ENCODE peak calls at places on chromosome 18, in eight cellular contexts. U is body of pancreas, S is tibial nerve, A is adrenal gland, C is right lobe of liver, B is stomach, O is K562, G is sigmoid colon. N is an unnamed sample.

GRCh38 chr18:9856097-9856496 is 29.7 kb upstream of the TXNDC2 start:
- DNase-seq in O (no peak), U (peak; percentile 17), A (no peak), S (no peak), C (no peak), G (no peak), B (no peak), N (no peak)

GRCh38 chr18:6994719-6995430 is 122.7 kb downstream of the LAMA1 start:
- DNase-seq in G (no peak), C (no peak), O (no peak), S (no peak), B (no peak), A (no peak), U (no peak), N (no peak)

GRCh38 chr18:48583568-48583967 is 44.7 kb downstream of the CTIF start:
- DNase-seq in U (peak; percentile 37), A (no peak), S (no peak), C (no peak), G (no peak), B (no peak), O (no peak), N (no peak)

GRCh38 chr18:41126541-41127235 is 828.3 kb upstream of the PIK3C3 start:
- DNase-seq in S (no peak), A (no peak), O (no peak), B (no peak), U (no peak), C (no peak), G (no peak), N (no peak)

GRCh38 chr18:9612215-9612830 is 2.0 kb downstream of the PPP4R1 start:
- DNase-seq in C (no peak), G (no peak), S (no peak), O (no peak), U (peak; percentile 70), A (peak; percentile 70), B (peak; percentile 44), N (no peak)

GRCh38 chr18:23560186-23560585 is 26.1 kb downstream of the NPC1 start:
- DNase-seq in C (no peak), B (no peak), U (no peak), O (no peak), G (no peak), A (no peak), S (no peak), N (no peak)

GRCh38 chr18:50559750-50560680 is at the start of gene MAPK4:
- DNase-seq in U (peak; percentile 61), C (peak; percentile 69), S (no peak), A (peak; percentile 55), G (peak; percentile 71), O (peak; percentile 53), B (peak; percentile 67), N (peak; percentile 34)

GRCh38 chr18:5431836-5432575 is 111.8 kb downstream of the EPB41L3 start:
- DNase-seq in B (no peak), A (no peak), C (no peak), S (no peak), O (no peak), G (no peak), U (no peak), N (no peak)

GRCh38 chr18:49911414-49911813 is 98.1 kb upstream of the ACAA2 start:
- DNase-seq in G (no peak), O (no peak), B (no peak), C (no peak), S (no peak), U (no peak), A (no peak), N (no peak)

GRCh38 chr18:69397096-69397495 is 3.6 kb upstream of the DOK6 start:
- DNase-seq in A (no peak), G (no peak), C (no peak), S (no peak), O (no peak), U (no peak), B (no peak), N (no peak)

GRCh38 chr18:42113529-42114191 is 158.6 kb downstream of the PIK3C3 start:
- DNase-seq in C (no peak), B (no peak), S (no peak), G (no peak), O (no peak), A (no peak), U (no peak), N (no peak)

GRCh38 chr18:66676699-66677098 is 72.8 kb upstream of the CDH19 start:
- DNase-seq in U (no peak), A (no peak), C (no peak), O (no peak), B (no peak), G (no peak), S (no peak), N (no peak)

DNA sequence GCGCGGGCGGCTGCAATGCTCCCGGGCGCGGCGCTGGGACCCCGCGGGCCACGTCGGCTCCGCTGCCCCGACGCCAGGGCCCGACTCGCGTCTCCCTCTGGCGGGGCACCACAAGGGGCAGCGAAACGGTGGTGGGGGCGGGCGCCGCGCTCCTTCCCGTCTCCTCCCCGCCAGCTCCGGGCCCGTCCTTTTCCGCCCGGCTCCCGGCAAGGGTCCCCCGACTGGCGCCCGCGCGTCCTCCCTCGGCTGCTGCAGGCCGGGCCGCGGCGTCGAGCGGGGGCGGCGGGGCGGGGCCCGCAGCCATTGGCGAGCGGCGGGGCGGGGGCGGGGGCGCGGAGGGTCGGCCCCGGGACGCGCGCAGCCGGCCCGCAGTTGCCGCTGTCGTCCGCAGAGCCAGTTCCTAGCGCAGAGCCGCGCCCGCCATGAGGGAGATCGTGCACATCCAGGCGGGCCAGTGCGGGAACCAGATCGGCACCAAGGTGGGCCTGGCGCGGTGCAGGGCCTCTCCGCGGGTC is at the start of gene TUBB6:
- DNase-seq in S (peak; percentile 49), B (peak; percentile 47), C (peak; percentile 77), U (peak; percentile 64), O (peak; percentile 91), A (peak; percentile 72), G (peak; percentile 89), N (peak; percentile 80)
- TF ChIP-seq POLR2A in S (peak; percentile 41), B (no peak), C (peak; percentile 63), U (peak; percentile 68), O (no peak), A (peak; percentile 49), G (peak; percentile 8), N (peak; percentile 78)

DNA sequence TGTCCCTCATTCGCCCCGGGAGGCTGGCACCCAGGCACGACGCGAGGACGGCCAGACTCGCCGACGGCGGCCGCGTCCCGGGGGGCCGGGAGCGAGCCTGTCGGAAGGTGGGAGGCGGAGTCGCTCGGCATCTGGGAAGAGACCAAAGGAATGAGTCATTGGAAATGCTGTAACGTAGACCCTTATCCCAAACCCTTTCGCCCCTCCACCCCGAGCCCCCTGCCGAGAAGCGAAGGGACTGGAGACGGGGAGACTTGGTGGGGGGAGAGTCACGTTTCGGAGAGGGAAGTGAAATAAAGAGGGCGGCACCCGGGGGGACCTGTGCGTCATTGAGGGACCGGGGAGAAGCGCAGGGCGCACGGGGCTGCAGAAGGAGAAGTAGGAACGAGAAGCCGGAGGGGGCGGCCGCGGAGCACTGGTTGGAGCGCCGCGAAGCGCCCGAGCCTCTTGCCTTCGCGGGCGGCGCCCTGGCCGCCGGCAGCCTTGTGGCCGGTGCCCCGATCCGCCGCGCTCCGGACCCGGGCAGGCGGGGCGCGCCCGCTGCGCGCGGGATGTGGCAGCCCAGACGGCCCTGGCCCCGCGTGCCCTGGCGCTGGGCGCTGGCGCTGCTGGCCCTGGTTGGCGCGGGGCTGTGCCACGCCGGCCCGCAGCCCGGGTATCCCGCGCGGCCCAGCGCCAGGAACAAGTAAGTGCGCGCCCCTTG is at the start of gene EMILIN2:
- DNase-seq in A (peak; percentile 75), C (peak; percentile 73), S (peak; percentile 77), B (peak; percentile 55), G (peak; percentile 90), O (peak; percentile 47), U (peak; percentile 78), N (peak; percentile 47)
- TF ChIP-seq POLR2A in A (peak; percentile 34), C (peak; percentile 63), S (no peak), B (no peak), G (no peak), O (no peak), U (peak; percentile 56), N (no peak)

DNA sequence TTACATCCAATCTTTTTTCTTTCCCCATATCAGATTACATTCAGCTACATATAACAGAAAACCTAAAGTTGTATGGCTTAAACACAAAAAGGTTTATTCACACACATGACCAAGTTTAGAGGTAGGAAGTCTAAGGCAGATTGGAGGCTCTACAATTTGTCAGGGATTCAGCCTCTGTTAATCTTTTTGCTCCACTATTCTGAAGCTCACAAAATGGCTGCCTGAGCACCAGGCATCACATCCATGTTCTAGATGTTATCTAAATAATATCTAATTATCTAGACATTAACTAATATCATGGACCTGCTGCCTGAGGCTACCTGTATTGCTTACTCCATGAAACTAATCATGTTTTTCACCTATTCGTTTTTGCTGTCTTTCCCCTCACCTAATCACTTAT is 23.7 kb upstream of the DSC2 start:
- DNase-seq in U (no peak), A (no peak), O (no peak), B (no peak), G (no peak), S (no peak), C (no peak), N (no peak)
- TF ChIP-seq POLR2A in U (no peak), A (no peak), O (no peak), B (no peak), G (no peak), S (no peak), C (no peak), N (no peak)

GRCh38 chr18:12656671-12657047 is 1.2 kb downstream of the SPIRE1 start:
- DNase-seq in O (no peak), G (no peak), S (no peak), U (no peak), A (no peak), B (no peak), C (no peak), N (no peak)

GRCh38 chr18:12654971-12655370 is 2.9 kb downstream of the SPIRE1 start:
- DNase-seq in O (no peak), B (no peak), C (no peak), G (no peak), U (no peak), S (no peak), A (no peak), N (no peak)

GRCh38 chr18:12659904-12660605 is 2.1 kb upstream of the SPIRE1 start:
- DNase-seq in A (peak; percentile 85), C (no peak), O (peak; percentile 66), G (no peak), B (peak; percentile 35), S (peak; percentile 74), U (peak; percentile 71), N (no peak)

GRCh38 chr18:12657849-12658829 is at the start of gene SPIRE1:
- DNase-seq in S (peak; percentile 24), G (peak; percentile 86), C (peak; percentile 85), B (peak; percentile 76), U (peak; percentile 79), A (peak; percentile 81), O (peak; percentile 73), N (peak; percentile 32)

DNA sequence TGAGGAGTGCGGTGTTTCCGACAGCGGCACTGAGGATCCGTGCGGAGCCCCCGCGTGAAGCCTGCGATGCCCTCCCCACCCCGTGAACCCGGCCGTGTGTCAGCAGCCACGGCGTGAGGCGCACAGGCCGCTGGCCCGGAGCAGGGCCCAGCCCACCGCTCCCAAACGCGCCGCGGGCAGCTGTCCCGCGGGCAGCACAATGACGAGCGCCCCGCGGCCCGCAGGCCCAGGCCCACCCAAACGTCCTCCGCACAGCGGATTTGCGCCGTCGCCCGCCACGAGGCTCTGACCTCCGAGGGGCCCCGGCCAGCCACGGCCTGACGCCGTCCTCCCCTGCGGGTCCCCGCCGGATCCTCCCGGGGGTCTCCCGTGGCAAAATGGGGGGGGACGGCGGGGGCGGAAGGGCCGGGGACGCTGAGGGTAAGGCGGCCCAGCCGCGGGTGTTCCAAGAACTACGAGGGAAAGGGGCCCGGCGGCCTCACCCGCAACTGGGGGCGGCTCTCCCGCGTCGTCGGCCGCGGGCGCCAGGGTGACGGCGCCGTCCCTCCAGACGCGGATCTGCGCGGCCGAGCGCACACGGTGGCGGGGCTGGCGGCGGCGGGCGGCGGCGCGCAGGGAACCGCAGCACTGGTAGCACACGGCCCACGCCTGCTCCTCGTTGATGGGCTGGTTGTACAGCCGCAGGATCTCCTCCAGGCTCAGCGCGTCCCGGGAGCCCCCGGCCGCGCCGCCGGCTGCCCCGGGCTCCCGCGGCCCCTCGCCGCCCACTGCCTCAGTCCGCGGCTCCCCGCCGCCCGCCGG is 659 bp downstream of the SPIRE1 start:
- DNase-seq in C (peak; percentile 61), S (no peak), U (peak; percentile 28), O (peak; percentile 55), B (peak; percentile 34), A (no peak), G (peak; percentile 71), N (peak; percentile 34)
- TF ChIP-seq POLR2A in C (no peak), S (no peak), U (peak; percentile 45), O (no peak), B (no peak), A (peak; percentile 62), G (peak; percentile 37), N (no peak)